ENCODE peak calls at places on chromosomes 5 and 9, in five cellular contexts. One of them, this sample, is unnamed.

GRCh38 chr5:145697251-145698016 is 137.7 kb downstream of the PRELID2 start:
- DNase-seq in ACHN: peak; percentile 41
- DNase-seq in KBM-7: peak; percentile 62
- DNase-seq in naive thymus-derived CD8-positive, alpha-beta T cell: no peak
- DNase-seq in tibial nerve: no peak
- DNase-seq in this sample: peak; percentile 80

GRCh38 chr5:168679515-168679920 is 100.3 kb upstream of the PANK3 start:
- DNase-seq in KBM-7: peak; percentile 75
- DNase-seq in tibial nerve: peak; percentile 70
- DNase-seq in ACHN: peak; percentile 52
- DNase-seq in naive thymus-derived CD8-positive, alpha-beta T cell: peak; percentile 7
- DNase-seq in this sample: peak; percentile 88

GRCh38 chr9:117555964-117556629 is 141.2 kb upstream of the ASTN2 start:
- DNase-seq in tibial nerve: no peak
- DNase-seq in naive thymus-derived CD8-positive, alpha-beta T cell: no peak
- DNase-seq in KBM-7: peak; percentile 61
- DNase-seq in ACHN: peak; percentile 64
- DNase-seq in this sample: peak; percentile 87

GRCh38 chr5:100566382-100567141 is 31.4 kb downstream of the FAM174A start:
- DNase-seq in tibial nerve: no peak
- DNase-seq in ACHN: no peak
- DNase-seq in naive thymus-derived CD8-positive, alpha-beta T cell: no peak
- DNase-seq in KBM-7: no peak
- DNase-seq in this sample: no peak

GRCh38 chr9:97934321-97935115 is 3.5 kb downstream of the HEMGN start:
- DNase-seq in naive thymus-derived CD8-positive, alpha-beta T cell: no peak
- DNase-seq in KBM-7: no peak
- DNase-seq in ACHN: no peak
- DNase-seq in tibial nerve: no peak
- DNase-seq in this sample: peak; percentile 80

GRCh38 chr9:71487046-71487445 is 281.3 kb downstream of the CEMIP2 start:
- DNase-seq in KBM-7: peak; percentile 1
- DNase-seq in tibial nerve: peak; percentile 23
- DNase-seq in ACHN: no peak
- DNase-seq in naive thymus-derived CD8-positive, alpha-beta T cell: no peak
- DNase-seq in this sample: no peak

GRCh38 chr9:76756273-76756650 is 8.0 kb upstream of the PCA3 start:
- DNase-seq in ACHN: peak; percentile 6
- DNase-seq in naive thymus-derived CD8-positive, alpha-beta T cell: no peak
- DNase-seq in KBM-7: peak; percentile 32
- DNase-seq in tibial nerve: no peak
- DNase-seq in this sample: no peak

GRCh38 chr9:28134577-28134976 is 561.3 kb upstream of the C9orf72 start:
- DNase-seq in tibial nerve: no peak
- DNase-seq in naive thymus-derived CD8-positive, alpha-beta T cell: no peak
- DNase-seq in KBM-7: no peak
- DNase-seq in ACHN: no peak
- DNase-seq in this sample: no peak

GRCh38 chr5:6472792-6473191 is 24.1 kb downstream of the UBE2QL1 start:
- DNase-seq in KBM-7: no peak
- DNase-seq in naive thymus-derived CD8-positive, alpha-beta T cell: no peak
- DNase-seq in tibial nerve: no peak
- DNase-seq in ACHN: no peak
- DNase-seq in this sample: no peak

GRCh38 chr5:4164167-4164566 is 568.5 kb downstream of the IRX1 start:
- DNase-seq in tibial nerve: no peak
- DNase-seq in ACHN: no peak
- DNase-seq in naive thymus-derived CD8-positive, alpha-beta T cell: no peak
- DNase-seq in KBM-7: no peak
- DNase-seq in this sample: no peak

GRCh38 chr5:161751265-161751664 is 65.7 kb downstream of the GABRA6 start:
- DNase-seq in ACHN: no peak
- DNase-seq in KBM-7: no peak
- DNase-seq in tibial nerve: no peak
- DNase-seq in naive thymus-derived CD8-positive, alpha-beta T cell: no peak
- DNase-seq in this sample: no peak

GRCh38 chr9:4196886-4197285 is 103.0 kb downstream of the GLIS3 start:
- DNase-seq in ACHN: peak; percentile 21
- DNase-seq in naive thymus-derived CD8-positive, alpha-beta T cell: no peak
- DNase-seq in tibial nerve: no peak
- DNase-seq in KBM-7: no peak
- DNase-seq in this sample: no peak

GRCh38 chr5:5979362-5979760 is 399.0 kb downstream of the MED10 start:
- DNase-seq in ACHN: no peak
- DNase-seq in naive thymus-derived CD8-positive, alpha-beta T cell: no peak
- DNase-seq in KBM-7: no peak
- DNase-seq in tibial nerve: no peak
- DNase-seq in this sample: no peak

GRCh38 chr5:168818586-168818985 is 239.4 kb upstream of the PANK3 start:
- DNase-seq in ACHN: no peak
- DNase-seq in KBM-7: no peak
- DNase-seq in tibial nerve: no peak
- DNase-seq in naive thymus-derived CD8-positive, alpha-beta T cell: no peak
- DNase-seq in this sample: no peak

GRCh38 chr5:152218694-152219093 is 186.4 kb downstream of the NMUR2 start:
- DNase-seq in ACHN: no peak
- DNase-seq in tibial nerve: no peak
- DNase-seq in KBM-7: no peak
- DNase-seq in naive thymus-derived CD8-positive, alpha-beta T cell: no peak
- DNase-seq in this sample: no peak

GRCh38 chr5:66689522-66690220 is 93.5 kb downstream of the MAST4 start:
- DNase-seq in naive thymus-derived CD8-positive, alpha-beta T cell: no peak
- DNase-seq in ACHN: no peak
- DNase-seq in KBM-7: no peak
- DNase-seq in tibial nerve: no peak
- DNase-seq in this sample: no peak

GRCh38 chr5:168424506-168425298 is 61.6 kb upstream of the RARS1 start:
- DNase-seq in naive thymus-derived CD8-positive, alpha-beta T cell: no peak
- DNase-seq in tibial nerve: no peak
- DNase-seq in KBM-7: no peak
- DNase-seq in ACHN: no peak
- DNase-seq in this sample: no peak

This sample was measured in Karpas-422.